ENCODE peak calls at places on chromosomes 7 and 10, in four cellular contexts. V is SK-N-SH, F is K562, M is GM12878. O is an unnamed sample.
A peak's percentile ranks its signal among the peaks of the same experiment; 100 is the strongest.

GRCh38 chr10:86945361-86946214 is 11.8 kb downstream of the MMRN2 start:
- DNase-seq in V (peak; percentile 68), F (no peak), M (no peak), O (peak; percentile 82)

GRCh38 chr10:123154943-123155505 is 822 bp downstream of the BUB3 start:
- DNase-seq in V (no peak), M (no peak), F (no peak), O (no peak)

GRCh38 chr7:30594055-30594539 is 581 bp upstream of the GARS1 start:
- DNase-seq in V (peak; percentile 78), F (peak; percentile 60), M (peak; percentile 23), O (peak; percentile 53)

GRCh38 chr10:116465541-116465940 is 37.9 kb downstream of the PNLIPRP3 start:
- DNase-seq in M (no peak), F (no peak), V (no peak), O (no peak)

GRCh38 chr7:725223-726005 is 1.1 kb upstream of the DNAAF5 start:
- DNase-seq in F (peak; percentile 75), V (no peak), M (no peak), O (no peak)

GRCh38 chr7:50856821-50857220 is 74.1 kb upstream of the GRB10 start:
- DNase-seq in V (no peak), F (no peak), M (no peak), O (no peak)

GRCh38 chr10:15331456-15331855 is 39.6 kb downstream of the FAM171A1 start:
- DNase-seq in F (no peak), V (no peak), M (no peak), O (no peak)

GRCh38 chr7:19442016-19442785 is 266.6 kb downstream of the POLR1F start:
- DNase-seq in V (peak; percentile 33), M (no peak), F (no peak), O (peak; percentile 15)

GRCh38 chr7:135736586-135737305 is 8.8 kb upstream of the SLC13A4 start:
- DNase-seq in F (no peak), V (no peak), M (no peak), O (no peak)

GRCh38 chr7:18167815-18168214 is 140.2 kb upstream of the PRPS1L1 start:
- DNase-seq in V (no peak), M (no peak), F (no peak), O (no peak)

GRCh38 chr10:113126506-113127192 is 176.6 kb downstream of the TCF7L2 start:
- DNase-seq in F (peak; percentile 20), M (no peak), V (peak; percentile 94), O (peak; percentile 71)

GRCh38 chr7:125695631-125696030 is 766.0 kb upstream of the POT1 start:
- DNase-seq in M (no peak), V (peak; percentile 45), F (no peak), O (no peak)

GRCh38 chr7:132577206-132578049 is 1.2 kb upstream of the PLXNA4 start:
- DNase-seq in M (no peak), V (peak; percentile 95), F (no peak), O (peak; percentile 80)

GRCh38 chr10:23439920-23440875 is 1.3 kb downstream of the OTUD1 start:
- DNase-seq in F (no peak), V (peak; percentile 72), M (no peak), O (peak; percentile 39)

GRCh38 chr7:142901426-142902259 is 16.1 kb upstream of the TRPV6 start:
- DNase-seq in M (no peak), V (no peak), F (no peak), O (no peak)

GRCh38 chr7:137445268-137445667 is 101.7 kb upstream of the PTN start:
- DNase-seq in F (no peak), M (no peak), V (no peak), O (no peak)

GRCh38 chr7:4836206-4836661 is 25.6 kb downstream of the PAPOLB start:
- DNase-seq in M (no peak), F (no peak), V (no peak), O (no peak)

GRCh38 chr10:30803901-30804322 is 174.4 kb upstream of the LYZL2 start:
- DNase-seq in F (no peak), V (no peak), M (no peak), O (no peak)

GRCh38 chr7:40331915-40332314 is 197.1 kb downstream of the SUGCT start:
- DNase-seq in M (no peak), F (no peak), V (no peak), O (no peak)

GRCh38 chr10:100697070-100697469 is 48.3 kb upstream of the PAX2 start:
- DNase-seq in F (no peak), V (no peak), M (no peak), O (no peak)

GRCh38 chr10:60706146-60706545 is 72.1 kb upstream of the CDK1 start:
- DNase-seq in V (no peak), F (no peak), M (no peak), O (no peak)

GRCh38 chr7:15839415-15840100 is 153.1 kb upstream of the MEOX2 start:
- DNase-seq in F (no peak), M (no peak), V (peak; percentile 15), O (peak; percentile 72)

GRCh38 chr7:106022193-106022821 is 59.2 kb downstream of the CDHR3 start:
- DNase-seq in F (no peak), M (peak; percentile 74), V (no peak), O (no peak)

GRCh38 chr10:100823194-100823593 is 77.8 kb downstream of the PAX2 start:
- DNase-seq in V (no peak), M (no peak), F (no peak), O (no peak)

GRCh38 chr7:126228356-126229061 is 1024.2 kb downstream of the GRM8 start:
- DNase-seq in F (no peak), V (no peak), M (no peak), O (no peak)

GRCh38 chr7:98319176-98319575 is 37.7 kb downstream of the BRI3 start:
- DNase-seq in M (no peak), F (no peak), V (no peak), O (no peak)

GRCh38 chr7:98321301-98321700 is 39.8 kb downstream of the BRI3 start:
- DNase-seq in M (no peak), F (no peak), V (no peak), O (no peak)

GRCh38 chr7:98314469-98314868 is 33.0 kb downstream of the BRI3 start:
- DNase-seq in V (no peak), F (no peak), M (no peak), O (no peak)

GRCh38 chr7:98315318-98315993 is 34.0 kb downstream of the BRI3 start:
- DNase-seq in M (peak; percentile 13), V (no peak), F (no peak), O (no peak)

DNA sequence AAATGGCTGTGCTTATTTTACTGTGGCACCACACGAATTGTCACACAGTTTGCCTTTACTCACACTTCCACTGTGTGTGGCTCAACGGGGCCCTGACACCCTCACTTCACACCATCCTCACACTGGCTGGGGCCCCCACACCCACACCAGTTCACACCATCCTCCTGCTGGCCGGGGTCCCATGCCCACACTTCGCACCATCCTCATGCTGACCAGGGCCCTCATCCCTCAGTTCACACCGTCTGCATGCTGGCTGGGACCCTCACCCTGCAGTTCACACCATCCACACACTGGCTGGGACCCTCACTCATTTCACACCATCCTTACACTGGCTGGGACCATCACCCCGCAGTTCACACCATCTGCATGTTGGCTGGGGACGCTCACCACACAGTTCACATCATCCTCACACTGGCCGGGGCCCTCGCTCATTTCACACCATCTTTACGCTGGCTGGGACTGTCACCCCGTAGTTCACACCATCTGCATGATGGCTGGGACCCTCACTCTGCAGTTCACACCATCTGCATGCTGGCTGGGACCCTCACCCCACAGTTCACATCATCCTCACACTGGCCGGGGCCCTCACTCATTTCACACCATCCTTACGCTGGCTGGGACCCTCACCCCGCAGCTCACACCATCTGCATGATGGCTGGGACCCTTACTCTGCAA is 36.0 kb downstream of the BRI3 start:
- DNase-seq in V (no peak), M (no peak), F (no peak), O (no peak)
- TF ChIP-seq USF1 in V (no peak), M (no peak), F (no peak), O (no peak)

DNA sequence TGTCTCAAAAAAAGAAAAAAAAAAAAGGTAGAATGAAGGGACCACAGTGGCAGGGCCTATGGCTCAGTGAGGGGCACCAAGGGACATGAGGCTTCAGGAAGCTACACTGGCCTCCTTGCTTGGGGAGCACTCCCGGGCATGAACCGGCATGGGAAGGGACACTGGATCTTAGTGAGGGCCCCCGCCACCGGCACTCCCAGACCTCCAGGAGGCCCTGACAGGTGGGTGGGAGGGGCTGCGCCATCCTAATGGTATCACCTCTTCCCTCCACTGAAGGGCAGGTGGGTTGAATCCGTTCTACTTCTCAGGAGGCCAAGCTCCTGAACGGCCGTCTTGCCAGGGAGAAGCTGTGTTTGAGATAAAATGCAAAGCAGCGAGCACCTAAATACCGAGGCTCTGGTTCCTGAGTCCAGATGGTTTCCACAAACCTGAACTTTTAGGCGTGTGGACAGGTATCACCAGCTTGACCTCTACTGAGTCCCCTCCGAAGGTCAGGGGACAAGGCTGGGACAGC is 69.8 kb downstream of the C10orf143 start:
- DNase-seq in M (no peak), V (no peak), F (no peak), O (no peak)
- TF ChIP-seq USF1 in M (no peak), V (no peak), F (no peak), O (no peak)

DNA sequence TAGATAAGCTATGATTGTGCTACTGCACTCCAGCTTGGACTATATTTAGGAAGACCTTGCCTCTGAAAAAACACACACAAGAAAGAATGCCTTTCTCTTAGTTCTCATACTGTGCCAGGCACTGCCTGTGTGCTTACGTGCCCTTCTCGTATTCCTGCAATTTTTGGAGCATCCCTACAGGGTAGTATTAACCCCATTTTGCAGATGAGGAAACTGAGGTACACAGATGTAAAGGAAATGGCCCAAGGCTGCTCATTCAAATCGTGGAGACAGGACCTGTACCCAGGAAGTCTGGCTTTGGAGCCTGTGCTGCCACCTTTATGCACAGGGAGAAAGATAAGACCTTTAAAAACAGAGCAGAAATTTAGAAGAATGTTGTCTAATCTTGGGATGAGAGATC is 16.7 kb downstream of the AGAP3 start:
- DNase-seq in V (no peak), F (no peak), M (no peak), O (no peak)
- TF ChIP-seq USF1 in V (no peak), F (no peak), M (no peak), O (no peak)

GRCh38 chr7:127588019-127588696 is at the start of gene ARF5:
- DNase-seq in M (no peak), F (peak; percentile 99), V (peak; percentile 100), O (peak; percentile 91)

GRCh38 chr7:127589901-127590300 is 1.7 kb downstream of the ARF5 start:
- DNase-seq in V (no peak), F (no peak), M (no peak), O (no peak)

GRCh38 chr7:127587663-127588018 is 570 bp upstream of the ARF5 start:
- DNase-seq in F (no peak), M (no peak), V (no peak), O (peak; percentile 29)

GRCh38 chr7:127591189-127591588 is 2.3 kb upstream of the FSCN3 start:
- DNase-seq in F (no peak), V (no peak), M (no peak), O (no peak)

DNA sequence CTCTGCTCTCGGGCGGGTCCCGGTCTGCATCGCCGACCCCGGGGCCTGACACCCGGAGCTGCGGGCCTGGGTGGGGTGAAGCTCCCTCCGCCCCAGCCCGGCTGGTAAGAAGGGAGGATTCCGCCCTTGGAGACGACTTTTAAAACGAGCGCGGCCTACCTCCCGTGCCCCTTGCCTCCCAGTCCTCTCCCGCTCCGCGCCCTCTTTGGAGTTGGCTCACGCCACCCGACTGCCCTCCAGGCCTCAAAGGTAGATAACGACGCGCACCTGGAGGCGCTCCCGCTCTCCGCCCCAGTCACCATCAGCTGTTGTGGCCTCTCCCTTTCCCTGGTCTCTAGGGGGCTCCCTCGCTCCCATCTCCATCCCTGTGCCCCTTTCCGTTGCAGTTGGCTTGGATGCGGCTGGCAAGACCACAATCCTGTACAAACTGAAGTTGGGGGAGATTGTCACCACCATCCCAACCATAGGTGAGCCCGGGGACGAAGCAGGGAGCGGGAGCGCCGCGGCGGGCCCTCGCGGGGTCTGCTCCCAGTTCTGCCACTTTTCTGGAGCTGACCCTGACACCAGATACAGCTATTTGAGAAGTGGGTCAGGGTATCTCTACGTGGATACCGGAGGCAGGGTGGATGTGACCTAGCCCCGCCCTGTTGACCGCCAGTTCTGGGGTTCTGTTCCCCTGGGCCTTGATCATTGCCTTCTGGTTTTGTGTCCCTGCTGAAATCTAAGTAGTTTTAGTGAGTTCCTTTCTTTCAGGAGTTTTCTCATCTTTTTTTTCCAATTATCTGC is 679 bp downstream of the ARF5 start:
- DNase-seq in V (peak; percentile 94), M (no peak), F (peak; percentile 77), O (peak; percentile 79)
- TF ChIP-seq USF1 in V (no peak), M (no peak), F (peak; percentile 19), O (no peak)

O was measured in WTC11.